ENCODE peak calls at places on chromosomes 4 and X, in six cellular contexts. One of them, this sample, is unnamed.
A peak's percentile ranks its signal among the peaks of the same experiment; 100 is the strongest.

GRCh38 chr4:153595894-153596601 is 88.0 kb upstream of the TLR2 start:
- DNase-seq in K562: no peak
- DNase-seq in GM12878: no peak
- DNase-seq in HL-60: no peak
- DNase-seq in SK-N-SH: no peak
- DNase-seq in H1: no peak
- DNase-seq in this sample: no peak

GRCh38 chrX:43970528-43970927 is 2.7 kb downstream of the NDP start:
- DNase-seq in K562: no peak
- DNase-seq in GM12878: no peak
- DNase-seq in HL-60: no peak
- DNase-seq in SK-N-SH: no peak
- DNase-seq in H1: no peak
- DNase-seq in this sample: no peak

GRCh38 chr4:188613976-188614375 is 474.7 kb downstream of the TRIML1 start:
- DNase-seq in K562: no peak
- DNase-seq in GM12878: no peak
- DNase-seq in HL-60: no peak
- DNase-seq in SK-N-SH: no peak
- DNase-seq in H1: no peak
- DNase-seq in this sample: no peak

GRCh38 chr4:150423074-150423473 is 158.9 kb upstream of the MAB21L2 start:
- DNase-seq in K562: no peak
- DNase-seq in GM12878: no peak
- DNase-seq in HL-60: no peak
- DNase-seq in SK-N-SH: no peak
- DNase-seq in H1: no peak
- DNase-seq in this sample: no peak

GRCh38 chr4:165721815-165722214 is 151.2 kb upstream of the TLL1 start:
- DNase-seq in K562: no peak
- DNase-seq in GM12878: no peak
- DNase-seq in HL-60: no peak
- DNase-seq in SK-N-SH: no peak
- DNase-seq in H1: no peak
- DNase-seq in this sample: no peak

GRCh38 chr4:182862921-182863320 is 54.3 kb downstream of the DCTD start:
- DNase-seq in K562: no peak
- DNase-seq in GM12878: no peak
- DNase-seq in HL-60: no peak
- DNase-seq in SK-N-SH: no peak
- DNase-seq in H1: no peak
- DNase-seq in this sample: no peak

GRCh38 chr4:177554966-177555574 is 112.8 kb upstream of the AGA start:
- DNase-seq in K562: peak; percentile 38
- DNase-seq in GM12878: no peak
- DNase-seq in HL-60: peak; percentile 2
- DNase-seq in SK-N-SH: peak; percentile 40
- DNase-seq in H1: peak; percentile 50
- DNase-seq in this sample: no peak

GRCh38 chr4:54065282-54066087 is 1.1 kb upstream of the CHIC2 start:
- DNase-seq in K562: peak; percentile 23
- DNase-seq in GM12878: no peak
- DNase-seq in HL-60: no peak
- DNase-seq in SK-N-SH: no peak
- DNase-seq in H1: no peak
- DNase-seq in this sample: no peak

GRCh38 chrX:9122504-9123245 is 88.7 kb upstream of the FAM9B start:
- DNase-seq in K562: no peak
- DNase-seq in GM12878: no peak
- DNase-seq in HL-60: peak; percentile 7
- DNase-seq in SK-N-SH: no peak
- DNase-seq in H1: no peak
- DNase-seq in this sample: no peak

GRCh38 chrX:43693602-43694406 is 37.7 kb downstream of the MAOA start:
- DNase-seq in K562: no peak
- DNase-seq in GM12878: no peak
- DNase-seq in HL-60: no peak
- DNase-seq in SK-N-SH: no peak
- DNase-seq in H1: no peak
- DNase-seq in this sample: peak; percentile 89

GRCh38 chr4:122731676-122732075 is 828 bp upstream of the BBS12 start:
- DNase-seq in K562: no peak
- DNase-seq in GM12878: no peak
- DNase-seq in HL-60: no peak
- DNase-seq in SK-N-SH: no peak
- DNase-seq in H1: no peak
- DNase-seq in this sample: no peak

GRCh38 chrX:38940547-38940946 is 139.3 kb downstream of the MID1IP1 start:
- DNase-seq in K562: no peak
- DNase-seq in GM12878: no peak
- DNase-seq in HL-60: no peak
- DNase-seq in SK-N-SH: no peak
- DNase-seq in H1: no peak
- DNase-seq in this sample: no peak

GRCh38 chrX:18973527-18974192 is 10.3 kb downstream of the PHKA2 start:
- DNase-seq in K562: no peak
- DNase-seq in GM12878: no peak
- DNase-seq in HL-60: no peak
- DNase-seq in SK-N-SH: no peak
- DNase-seq in H1: no peak
- DNase-seq in this sample: peak; percentile 30

DNA sequence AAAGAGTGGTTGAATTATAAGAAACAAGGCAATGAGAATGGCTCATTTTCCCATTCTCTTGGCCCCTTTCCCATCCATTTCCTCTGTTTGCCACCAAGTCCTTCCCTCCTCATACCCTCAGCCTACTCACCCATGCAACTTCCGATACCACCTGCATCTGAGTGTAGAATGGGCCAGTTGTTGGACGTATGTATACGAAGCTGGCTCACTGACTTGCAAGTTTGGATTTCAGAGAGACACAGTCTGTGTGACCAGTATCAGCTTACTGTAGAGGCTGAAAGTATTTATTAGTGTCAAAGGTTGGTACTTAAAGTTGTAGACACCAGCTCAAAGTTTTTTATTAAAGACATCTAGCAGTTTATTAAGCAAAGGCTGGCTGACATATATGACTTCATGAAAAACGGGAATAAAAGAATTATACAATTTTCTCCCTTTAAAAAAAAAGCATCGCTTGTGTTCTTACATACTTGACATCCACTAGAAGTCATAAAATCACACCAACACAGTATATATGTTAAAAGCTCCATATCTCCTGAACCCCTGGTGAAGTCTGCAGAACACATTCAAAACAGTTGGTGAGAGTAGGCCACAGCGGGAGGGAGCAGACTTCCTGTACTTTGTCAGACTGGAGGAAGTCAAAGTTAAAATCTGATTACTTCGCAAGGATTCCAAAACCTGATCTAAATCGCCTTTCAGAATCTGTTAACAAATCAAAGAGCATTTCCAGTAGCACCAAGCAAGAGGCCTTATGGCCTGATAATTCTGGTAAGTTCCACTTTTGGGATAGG is 22.4 kb upstream of the STIM2 start:
- DNase-seq in K562: no peak
- DNase-seq in GM12878: no peak
- DNase-seq in HL-60: peak; percentile 16
- DNase-seq in SK-N-SH: no peak
- DNase-seq in H1: no peak
- DNase-seq in this sample: no peak
- TF ChIP-seq GABPA in K562: no peak
- TF ChIP-seq GABPA in GM12878: no peak
- TF ChIP-seq GABPA in HL-60: no peak
- TF ChIP-seq GABPA in SK-N-SH: no peak
- TF ChIP-seq GABPA in H1: no peak
- TF ChIP-seq GABPA in this sample: no peak

GRCh38 chr4:176448761-176449160 is 129.0 kb downstream of the SPCS3 start:
- DNase-seq in K562: no peak
- DNase-seq in GM12878: no peak
- DNase-seq in HL-60: no peak
- DNase-seq in SK-N-SH: no peak
- DNase-seq in H1: no peak
- DNase-seq in this sample: no peak

DNA sequence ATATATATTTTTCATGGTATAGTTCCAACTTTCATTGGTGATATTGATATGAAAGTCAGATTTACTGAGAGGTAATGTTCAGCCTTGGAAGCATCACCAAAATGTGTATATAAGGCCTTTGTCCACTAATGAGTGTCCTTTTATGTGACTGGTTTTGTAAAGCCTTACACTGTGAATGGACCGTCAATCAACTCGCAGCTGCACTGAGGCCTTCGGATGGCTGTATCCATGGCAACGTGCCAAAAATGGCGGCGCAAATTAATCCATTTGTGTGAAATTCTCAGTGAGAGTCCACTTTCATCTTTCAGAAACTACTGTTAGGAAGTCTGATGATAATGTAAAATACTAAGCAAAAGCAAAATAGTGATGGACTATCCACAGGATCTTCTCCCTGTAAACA is 131.7 kb downstream of the SPCS3 start:
- DNase-seq in K562: no peak
- DNase-seq in GM12878: no peak
- DNase-seq in HL-60: no peak
- DNase-seq in SK-N-SH: no peak
- DNase-seq in H1: no peak
- DNase-seq in this sample: no peak
- TF ChIP-seq GABPA in K562: no peak
- TF ChIP-seq GABPA in GM12878: no peak
- TF ChIP-seq GABPA in HL-60: no peak
- TF ChIP-seq GABPA in SK-N-SH: no peak
- TF ChIP-seq GABPA in H1: no peak
- TF ChIP-seq GABPA in this sample: no peak

GRCh38 chr4:6013564-6013963 is 4.7 kb downstream of the C4orf50 start:
- DNase-seq in K562: no peak
- DNase-seq in GM12878: no peak
- DNase-seq in HL-60: no peak
- DNase-seq in SK-N-SH: no peak
- DNase-seq in H1: no peak
- DNase-seq in this sample: no peak

GRCh38 chr4:6010789-6011188 is 7.4 kb downstream of the C4orf50 start:
- DNase-seq in K562: no peak
- DNase-seq in GM12878: no peak
- DNase-seq in HL-60: no peak
- DNase-seq in SK-N-SH: no peak
- DNase-seq in H1: no peak
- DNase-seq in this sample: no peak

GRCh38 chr4:6011271-6011671 is 7.0 kb downstream of the C4orf50 start:
- DNase-seq in K562: no peak
- DNase-seq in GM12878: no peak
- DNase-seq in HL-60: no peak
- DNase-seq in SK-N-SH: no peak
- DNase-seq in H1: no peak
- DNase-seq in this sample: no peak

GRCh38 chr4:6012200-6012599 is 6.0 kb downstream of the C4orf50 start:
- DNase-seq in K562: no peak
- DNase-seq in GM12878: no peak
- DNase-seq in HL-60: no peak
- DNase-seq in SK-N-SH: no peak
- DNase-seq in H1: no peak
- DNase-seq in this sample: no peak

DNA sequence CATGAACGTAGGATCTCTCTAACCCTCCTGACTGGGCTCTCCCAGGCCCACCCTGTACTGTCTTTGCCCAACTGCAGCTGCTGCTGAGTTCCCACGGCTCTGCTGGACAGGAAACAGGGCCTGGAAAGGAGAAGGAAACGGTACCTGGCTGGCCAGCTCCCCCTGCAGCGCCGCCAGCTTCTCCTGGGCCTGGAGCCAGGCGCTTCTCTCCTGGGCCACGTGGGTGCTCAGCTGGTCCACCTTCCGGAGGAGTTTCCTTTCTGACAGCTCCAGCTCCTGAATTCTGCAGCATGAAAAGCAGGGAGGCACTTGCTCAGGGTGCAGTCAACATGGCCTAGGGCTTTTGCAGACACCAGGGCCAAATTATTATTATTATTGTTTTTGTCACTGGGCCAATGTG is 6.5 kb downstream of the C4orf50 start:
- DNase-seq in K562: no peak
- DNase-seq in GM12878: no peak
- DNase-seq in HL-60: no peak
- DNase-seq in SK-N-SH: peak; percentile 73
- DNase-seq in H1: no peak
- DNase-seq in this sample: no peak
- TF ChIP-seq GABPA in K562: no peak
- TF ChIP-seq GABPA in GM12878: no peak
- TF ChIP-seq GABPA in HL-60: no peak
- TF ChIP-seq GABPA in SK-N-SH: no peak
- TF ChIP-seq GABPA in H1: no peak
- TF ChIP-seq GABPA in this sample: no peak

GRCh38 chr4:128384091-128384520 is 96.5 kb upstream of the PGRMC2 start:
- DNase-seq in K562: no peak
- DNase-seq in GM12878: no peak
- DNase-seq in HL-60: no peak
- DNase-seq in SK-N-SH: no peak
- DNase-seq in H1: no peak
- DNase-seq in this sample: no peak

GRCh38 chr4:128380306-128380705 is 92.7 kb upstream of the PGRMC2 start:
- DNase-seq in K562: no peak
- DNase-seq in GM12878: no peak
- DNase-seq in HL-60: peak; percentile 22
- DNase-seq in SK-N-SH: no peak
- DNase-seq in H1: no peak
- DNase-seq in this sample: no peak

GRCh38 chr4:128379860-128380259 is 92.2 kb upstream of the PGRMC2 start:
- DNase-seq in K562: peak; percentile 58
- DNase-seq in GM12878: no peak
- DNase-seq in HL-60: peak; percentile 49
- DNase-seq in SK-N-SH: peak; percentile 25
- DNase-seq in H1: peak; percentile 64
- DNase-seq in this sample: peak; percentile 12

GRCh38 chr4:128384765-128385164 is 97.2 kb upstream of the PGRMC2 start:
- DNase-seq in K562: no peak
- DNase-seq in GM12878: no peak
- DNase-seq in HL-60: no peak
- DNase-seq in SK-N-SH: no peak
- DNase-seq in H1: no peak
- DNase-seq in this sample: no peak

DNA sequence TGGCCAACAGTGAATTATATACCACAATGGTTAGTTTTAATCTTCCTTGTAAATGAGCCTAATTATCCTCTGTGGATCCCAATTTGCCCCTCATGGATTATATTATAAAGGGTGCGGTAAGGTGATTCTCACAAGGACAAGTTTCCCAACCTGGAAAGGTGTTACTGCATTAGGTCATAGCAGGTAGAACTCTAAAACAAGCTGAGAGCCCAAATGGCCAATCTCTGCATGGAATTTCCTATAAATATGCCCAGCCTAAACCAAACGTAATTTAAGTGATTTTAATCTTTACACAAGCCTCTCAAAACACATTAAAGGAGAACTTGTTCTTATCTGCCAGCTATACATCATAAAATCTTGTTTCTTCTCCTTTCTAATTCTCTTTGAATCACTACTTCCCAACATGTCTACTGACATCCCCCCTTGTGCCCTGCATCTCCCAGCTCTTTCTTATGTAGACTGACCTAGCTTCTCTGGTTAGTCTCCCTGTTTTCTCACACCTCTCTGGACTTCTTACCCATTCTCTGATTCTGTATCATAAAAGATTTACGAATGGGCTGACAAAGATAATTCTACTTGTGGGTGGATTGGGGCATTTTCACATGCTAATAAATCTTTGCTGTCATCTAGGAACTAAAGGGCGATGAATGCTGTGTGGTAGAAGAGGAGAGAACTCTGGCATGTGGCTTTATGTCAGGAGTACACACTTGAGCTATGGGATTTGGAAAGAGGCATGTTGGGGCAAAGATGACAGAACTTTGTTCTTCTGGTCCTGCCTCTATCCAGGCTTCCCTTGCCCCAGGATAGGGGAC is 94.3 kb upstream of the PGRMC2 start:
- DNase-seq in K562: no peak
- DNase-seq in GM12878: no peak
- DNase-seq in HL-60: no peak
- DNase-seq in SK-N-SH: no peak
- DNase-seq in H1: no peak
- DNase-seq in this sample: no peak
- TF ChIP-seq GABPA in K562: no peak
- TF ChIP-seq GABPA in GM12878: no peak
- TF ChIP-seq GABPA in HL-60: no peak
- TF ChIP-seq GABPA in SK-N-SH: no peak
- TF ChIP-seq GABPA in H1: no peak
- TF ChIP-seq GABPA in this sample: no peak

This sample was measured in HepG2.